ENCODE peak calls at places on chromosomes 11 and 22, in four cellular contexts. W is nephron progenitor cell; O is heart right ventricle; Z is activated CD4-positive, CD25-positive, alpha-beta regulatory T cell. X is an unnamed sample.

GRCh38 chr11:64227405-64227956 is 1.4 kb downstream of the NUDT22 start:
- DNase-seq in W (no peak), O (no peak), Z (no peak), X (no peak)

GRCh38 chr22:42684462-42685195 is 35.4 kb upstream of the CYB5R3 start:
- DNase-seq in Z (no peak), O (no peak), W (no peak), X (no peak)

GRCh38 chr11:73295259-73295995 is 12.6 kb upstream of the ARHGEF17 start:
- DNase-seq in W (peak), Z (peak), O (peak), X (peak)

GRCh38 chr11:17894929-17895658 is 117.8 kb downstream of the SERGEF start:
- DNase-seq in Z (no peak), O (no peak), W (no peak), X (no peak)

GRCh38 chr22:26642465-26643367 is 14.7 kb upstream of the MIAT start:
- DNase-seq in W (no peak), Z (peak), O (peak), X (peak)

GRCh38 chr22:25357606-25358420 is 138.4 kb downstream of the CRYBB2 start:
- DNase-seq in O (no peak), Z (no peak), W (no peak), X (no peak)

GRCh38 chr11:7665473-7666291 is 7.6 kb downstream of the CYB5R2 start:
- DNase-seq in O (peak), Z (peak), W (peak), X (peak)

GRCh38 chr11:38176812-38177322 is 1578.8 kb upstream of the RAG2 start:
- DNase-seq in O (no peak), Z (no peak), W (peak), X (no peak)

GRCh38 chr11:12587333-12587997 is 86.8 kb upstream of the TEAD1 start:
- DNase-seq in W (peak), Z (no peak), O (no peak), X (no peak)

GRCh38 chr11:55342901-55343300 is at the start of gene OR4A16:
- DNase-seq in O (no peak), Z (no peak), W (no peak), X (no peak)

GRCh38 chr11:113553905-113554304 is 78.7 kb upstream of the DRD2 start:
- DNase-seq in W (no peak), Z (no peak), O (no peak), X (no peak)

GRCh38 chr11:88259431-88259830 is 78.1 kb downstream of the CTSC start:
- DNase-seq in Z (no peak), O (no peak), W (no peak), X (no peak)

GRCh38 chr22:32746715-32747114 is 54.8 kb upstream of the TIMP3 start:
- DNase-seq in O (peak), Z (no peak), W (no peak), X (no peak)

GRCh38 chr22:36029406-36029755 is 757 bp upstream of the RBFOX2 start:
- DNase-seq in O (no peak), W (no peak), Z (no peak), X (no peak)

GRCh38 chr11:102780491-102780918 is at the start of gene MMP10:
- DNase-seq in Z (no peak), O (no peak), W (no peak), X (no peak)

GRCh38 chr11:20047006-20047405 is 113.3 kb downstream of the DBX1 start:
- DNase-seq in W (no peak), Z (no peak), O (no peak), X (no peak)

GRCh38 chr22:46251266-46251665 is 1.2 kb upstream of the CDPF1 start:
- DNase-seq in O (no peak), W (no peak), Z (no peak), X (no peak)

GRCh38 chr22:27129266-27129665 is 471.9 kb downstream of the MIAT start:
- DNase-seq in O (no peak), Z (no peak), W (no peak), X (no peak)

GRCh38 chr11:132685174-132685611 is 847.1 kb downstream of the OPCML start:
- DNase-seq in O (no peak), Z (no peak), W (no peak), X (no peak)

GRCh38 chr11:117265745-117266144 is 25.4 kb upstream of the BACE1-AS start:
- DNase-seq in Z (no peak), W (no peak), O (no peak), X (no peak)

GRCh38 chr11:119594639-119595249 is 134.3 kb downstream of the NECTIN1 start:
- DNase-seq in W (no peak), Z (no peak), O (no peak), X (no peak)

GRCh38 chr11:64959498-64959897 is 12.4 kb downstream of the MAJIN start:
- DNase-seq in W (no peak), Z (no peak), O (no peak), X (no peak)

GRCh38 chr11:134150195-134150903 is 73.4 kb downstream of the NCAPD3 start:
- DNase-seq in Z (no peak), O (peak), W (no peak), X (no peak)

GRCh38 chr22:35523167-35523928 is 17.3 kb upstream of the RASD2 start:
- DNase-seq in W (no peak), O (no peak), Z (no peak), X (no peak)

GRCh38 chr11:86955674-86956522 is 703 bp upstream of the FZD4 start:
- DNase-seq in O (peak), Z (no peak), W (peak), X (no peak)

GRCh38 chr11:73206751-73207280 is 11.3 kb upstream of the P2RY2 start:
- DNase-seq in Z (no peak), O (no peak), W (no peak), X (no peak)

GRCh38 chr11:28383471-28383870 is 275.3 kb downstream of the METTL15 start:
- DNase-seq in W (no peak), Z (no peak), O (no peak), X (no peak)

GRCh38 chr11:124633355-124633754 is 10.7 kb downstream of the TBRG1 start:
- DNase-seq in Z (no peak), O (no peak), W (no peak), X (no peak)

GRCh38 chr11:132962026-132962425 is 570.3 kb downstream of the OPCML start:
- DNase-seq in Z (no peak), W (no peak), O (no peak), X (no peak)

GRCh38 chr11:79374707-79375106 is 66.1 kb downstream of the TENM4 start:
- DNase-seq in W (no peak), Z (no peak), O (no peak), X (no peak)

GRCh38 chr11:77320351-77320750 is 18.9 kb upstream of the GDPD4 start:
- DNase-seq in W (no peak), Z (no peak), O (no peak), X (no peak)

X was measured in effector CD8-positive, alpha-beta T cell.